ENCODE peak calls at places on chromosomes 12 and 14, in four cellular contexts. H is dorsolateral prefrontal cortex, B is small intestine, D is H7. A is an unnamed sample.
A peak's percentile ranks its signal among the peaks of the same experiment; 100 is the strongest.

GRCh38 chr14:49768301-49769121 is 558 bp downstream of the KLHDC2 start:
- DNase-seq in H (peak; percentile 31), B (peak; percentile 96), D (peak; percentile 62), A (peak; percentile 71)

GRCh38 chr12:130981156-130981789 is 27.6 kb downstream of the ADGRD1 start:
- DNase-seq in H (no peak), B (no peak), D (peak; percentile 64), A (no peak)

GRCh38 chr14:23551266-23552028 is at the start of gene ZFHX2:
- DNase-seq in H (peak; percentile 86), B (peak; percentile 86), D (peak; percentile 98), A (peak; percentile 28)

GRCh38 chr12:9925746-9926393 is 6.3 kb downstream of the CLEC2A start:
- DNase-seq in H (no peak), B (peak; percentile 48), D (peak; percentile 60), A (peak; percentile 68)

GRCh38 chr14:81435578-81436295 is 35.6 kb upstream of the STON2 start:
- DNase-seq in H (peak; percentile 27), B (peak; percentile 46), D (peak; percentile 79), A (peak; percentile 20)

GRCh38 chr14:52153939-52154338 is 85.1 kb upstream of the NID2 start:
- DNase-seq in H (no peak), B (peak; percentile 27), D (no peak), A (no peak)

GRCh38 chr12:388547-389137 is 478 bp downstream of the KDM5A start:
- DNase-seq in H (no peak), B (peak; percentile 51), D (peak; percentile 17), A (peak; percentile 32)

GRCh38 chr12:13563743-13564125 is 367.2 kb downstream of the EMP1 start:
- DNase-seq in H (no peak), B (no peak), D (no peak), A (no peak)

GRCh38 chr12:94186461-94187237 is 38.3 kb downstream of the PLXNC1 start:
- DNase-seq in H (peak; percentile 72), B (no peak), D (peak; percentile 84), A (peak; percentile 35)

GRCh38 chr12:118346895-118347294 is 25.8 kb downstream of the TAOK3 start:
- DNase-seq in H (no peak), B (peak; percentile 19), D (no peak), A (no peak)

GRCh38 chr14:65349100-65349499 is 63.4 kb upstream of the FUT8 start:
- DNase-seq in H (no peak), B (no peak), D (no peak), A (peak; percentile 71)

GRCh38 chr14:93969082-93969828 is 7.1 kb downstream of the ASB2 start:
- DNase-seq in H (no peak), B (no peak), D (no peak), A (no peak)

GRCh38 chr14:76772300-76773187 is 11.3 kb downstream of the VASH1 start:
- DNase-seq in H (no peak), B (no peak), D (peak; percentile 60), A (peak; percentile 97)

DNA sequence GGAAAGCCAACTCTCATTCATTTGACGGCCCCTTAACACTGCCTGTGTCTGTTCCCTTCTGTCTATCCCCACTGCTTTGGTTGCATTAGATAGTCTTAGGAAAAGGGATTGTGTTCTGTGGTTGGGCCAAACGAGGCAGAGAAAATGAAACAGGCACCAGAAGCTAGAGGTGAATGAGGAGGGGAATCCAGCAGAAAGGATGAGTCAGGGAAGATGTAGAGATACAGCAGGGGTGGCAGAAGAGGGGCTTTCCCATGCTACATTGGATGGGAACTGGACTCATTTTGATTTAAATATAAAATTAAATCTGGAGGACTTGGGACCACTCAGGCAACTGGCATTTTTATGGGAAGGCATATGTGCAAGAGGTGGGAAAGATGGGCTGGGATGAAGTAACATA is 43.3 kb downstream of the OTOGL start:
- DNase-seq in H (no peak), B (no peak), D (no peak), A (no peak)
- H3K4me3 ChIP-seq in H (no peak overlapping the region), B (no peak overlapping the region), D (no peak overlapping the region), A (no peak overlapping the region)

GRCh38 chr14:104827173-104828055 is 26.5 kb downstream of the ZBTB42 start:
- DNase-seq in H (no peak), B (peak; percentile 67), D (peak; percentile 98), A (peak; percentile 41)
- H3K4me3 ChIP-seq in H (peak overlapping the region; percentile 29), B (peak overlapping the region; percentile 68), D (peak overlapping the region; percentile 45), A (peak overlapping the region; percentile 49)

DNA sequence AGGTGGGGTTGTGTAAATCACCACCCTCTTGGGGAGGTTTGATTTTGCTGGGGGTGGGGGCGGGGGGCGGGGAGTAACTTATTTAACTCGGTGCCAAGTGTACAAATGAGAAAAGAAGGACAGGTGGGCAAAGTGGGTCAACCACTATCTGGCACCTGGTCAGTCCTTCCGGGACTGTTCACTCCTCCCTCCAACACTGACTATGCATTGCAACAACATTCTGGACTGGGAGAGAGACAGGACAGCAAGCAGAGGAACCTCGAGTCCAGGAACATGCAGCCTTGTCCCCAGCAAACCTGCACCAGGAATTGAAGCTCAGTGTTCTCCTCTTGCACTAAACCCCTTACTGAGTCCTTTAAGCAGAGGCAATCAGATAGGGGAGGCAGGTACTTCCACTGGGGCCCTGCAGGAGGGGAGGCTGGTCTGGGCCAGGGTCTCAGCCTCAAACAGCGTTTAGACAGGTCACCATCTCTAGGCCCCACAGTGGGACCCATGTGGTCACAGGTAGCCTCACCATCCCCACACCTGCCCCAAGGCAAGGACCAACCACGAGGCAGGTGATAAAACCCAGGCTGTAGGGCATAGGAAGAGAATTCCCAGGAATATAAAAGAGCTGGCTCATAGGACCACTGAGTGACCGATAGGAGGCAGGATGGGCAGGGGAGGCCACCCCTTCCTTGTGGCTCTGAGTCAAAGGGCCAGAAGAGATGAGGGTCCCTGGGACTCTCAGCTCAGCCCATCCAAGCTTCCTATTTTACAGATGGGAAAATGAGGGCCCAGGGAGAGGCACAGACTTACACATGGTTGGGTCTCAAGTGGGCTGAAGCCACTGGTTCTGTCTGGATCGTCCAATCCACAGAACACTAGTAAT is 9.8 kb downstream of the CCDC85C start:
- DNase-seq in H (no peak), B (no peak), D (peak; percentile 52), A (no peak)
- H3K4me3 ChIP-seq in H (no peak overlapping the region), B (no peak overlapping the region), D (no peak overlapping the region), A (no peak overlapping the region)

DNA sequence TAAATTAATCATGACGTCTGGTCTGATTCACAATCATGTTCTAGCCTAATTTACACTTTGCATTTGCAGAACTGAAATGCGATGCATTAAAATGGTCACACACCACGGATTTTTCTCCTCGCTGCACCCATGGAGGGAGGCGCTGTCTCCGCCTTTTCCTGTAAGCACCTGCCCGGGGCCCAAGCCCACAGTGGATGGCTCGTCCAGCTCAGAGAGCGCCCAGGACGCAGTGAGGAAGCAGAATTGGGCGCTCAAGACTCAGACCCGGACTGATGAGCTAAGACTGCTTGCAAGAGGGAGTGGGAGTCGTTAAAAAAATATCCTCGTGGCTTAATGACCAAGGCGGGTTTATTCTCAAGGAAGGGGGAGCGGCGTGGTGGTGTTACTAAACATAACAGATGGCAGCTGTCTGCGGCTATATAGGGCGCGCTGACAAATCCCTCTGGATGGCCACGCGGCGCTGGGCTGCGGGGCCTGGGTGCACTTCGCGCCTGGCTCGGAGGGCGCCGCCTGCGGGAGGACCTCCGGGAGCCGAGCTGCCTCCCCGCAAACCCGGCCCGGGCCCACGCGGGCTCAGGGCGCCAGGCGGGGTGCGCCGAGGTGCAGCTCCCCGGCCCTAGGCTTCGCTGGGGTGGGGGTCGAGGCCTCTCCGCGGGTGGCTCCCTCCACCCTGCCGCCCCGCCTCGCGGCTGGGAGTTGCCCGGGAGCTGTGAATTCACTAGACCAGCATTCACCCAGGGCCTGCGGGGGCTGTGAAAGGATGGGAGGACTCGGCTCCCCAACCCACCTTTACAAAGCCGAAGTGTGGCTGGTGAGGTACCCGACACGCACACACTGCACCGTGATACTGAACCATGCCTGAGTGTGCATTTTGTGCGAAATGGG is 78.7 kb downstream of the PPM1A start:
- DNase-seq in H (peak; percentile 30), B (peak; percentile 24), D (peak; percentile 77), A (peak; percentile 16)
- H3K4me3 ChIP-seq in H (peak overlapping the region; percentile 42), B (peak overlapping the region; percentile 42), D (peak overlapping the region; percentile 41), A (no peak overlapping the region)

GRCh38 chr12:66304296-66304915 is 2.1 kb downstream of the HELB start:
- DNase-seq in H (no peak), B (no peak), D (no peak), A (no peak)
- H3K4me3 ChIP-seq in H (no peak overlapping the region), B (no peak overlapping the region), D (no peak overlapping the region), A (no peak overlapping the region)